ENCODE peak calls at places on chromosomes 11 and 22, in ten cellular contexts. One of them, this sample, is unnamed.

GRCh38 chr11:89491141-89491690 is at the start of gene NOX4:
- DNase-seq in DND-41: no peak
- DNase-seq in MM.1S: no peak
- DNase-seq in neuronal stem cell: peak
- DNase-seq in OCI-LY7: no peak
- DNase-seq in A549: no peak
- DNase-seq in fibroblast of lung: peak
- DNase-seq in PC-9: no peak
- DNase-seq in trophoblast cell: no peak
- DNase-seq in IMR-90: peak
- DNase-seq in this sample: peak

GRCh38 chr22:46746192-46746591 is 8.1 kb upstream of the CERK start:
- DNase-seq in DND-41: no peak
- DNase-seq in MM.1S: no peak
- DNase-seq in neuronal stem cell: no peak
- DNase-seq in OCI-LY7: no peak
- DNase-seq in A549: no peak
- DNase-seq in fibroblast of lung: no peak
- DNase-seq in PC-9: no peak
- DNase-seq in trophoblast cell: no peak
- DNase-seq in IMR-90: no peak
- DNase-seq in this sample: no peak

GRCh38 chr11:85960678-85961077 is 105.5 kb downstream of the CCDC83 start:
- DNase-seq in DND-41: no peak
- DNase-seq in MM.1S: no peak
- DNase-seq in neuronal stem cell: no peak
- DNase-seq in OCI-LY7: no peak
- DNase-seq in A549: no peak
- DNase-seq in fibroblast of lung: no peak
- DNase-seq in PC-9: no peak
- DNase-seq in trophoblast cell: no peak
- DNase-seq in IMR-90: no peak
- DNase-seq in this sample: no peak

GRCh38 chr22:45744442-45744841 is 72.8 kb downstream of the ATXN10 start:
- DNase-seq in DND-41: no peak
- DNase-seq in MM.1S: no peak
- DNase-seq in neuronal stem cell: no peak
- DNase-seq in OCI-LY7: no peak
- DNase-seq in A549: no peak
- DNase-seq in fibroblast of lung: no peak
- DNase-seq in PC-9: no peak
- DNase-seq in trophoblast cell: no peak
- DNase-seq in IMR-90: no peak
- DNase-seq in this sample: no peak

GRCh38 chr11:2580061-2580421 is 119.8 kb downstream of the KCNQ1OT1 start:
- DNase-seq in DND-41: no peak
- DNase-seq in MM.1S: no peak
- DNase-seq in neuronal stem cell: no peak
- DNase-seq in OCI-LY7: no peak
- DNase-seq in A549: no peak
- DNase-seq in fibroblast of lung: no peak
- DNase-seq in PC-9: no peak
- DNase-seq in trophoblast cell: no peak
- DNase-seq in IMR-90: no peak
- DNase-seq in this sample: no peak

GRCh38 chr11:113376156-113376555 is 11.4 kb upstream of the ANKK1 start:
- DNase-seq in DND-41: no peak
- DNase-seq in MM.1S: no peak
- DNase-seq in neuronal stem cell: no peak
- DNase-seq in OCI-LY7: no peak
- DNase-seq in A549: no peak
- DNase-seq in fibroblast of lung: peak
- DNase-seq in PC-9: no peak
- DNase-seq in trophoblast cell: no peak
- DNase-seq in IMR-90: peak
- DNase-seq in this sample: no peak

GRCh38 chr11:830295-831131 is 2.2 kb upstream of the CD151 start:
- DNase-seq in DND-41: peak
- DNase-seq in MM.1S: peak
- DNase-seq in neuronal stem cell: no peak
- DNase-seq in OCI-LY7: peak
- DNase-seq in A549: no peak
- DNase-seq in fibroblast of lung: peak
- DNase-seq in PC-9: no peak
- DNase-seq in trophoblast cell: no peak
- DNase-seq in IMR-90: no peak
- DNase-seq in this sample: peak

GRCh38 chr22:24153353-24153752 is 27.9 kb upstream of the SUSD2 start:
- DNase-seq in DND-41: no peak
- DNase-seq in MM.1S: no peak
- DNase-seq in neuronal stem cell: no peak
- DNase-seq in OCI-LY7: peak
- DNase-seq in A549: no peak
- DNase-seq in fibroblast of lung: peak
- DNase-seq in PC-9: no peak
- DNase-seq in trophoblast cell: no peak
- DNase-seq in IMR-90: peak
- DNase-seq in this sample: peak

GRCh38 chr11:63445720-63446119 is 45.2 kb downstream of the PLAAT5 start:
- DNase-seq in DND-41: no peak
- DNase-seq in MM.1S: no peak
- DNase-seq in neuronal stem cell: no peak
- DNase-seq in OCI-LY7: no peak
- DNase-seq in A549: no peak
- DNase-seq in fibroblast of lung: peak
- DNase-seq in PC-9: no peak
- DNase-seq in trophoblast cell: no peak
- DNase-seq in IMR-90: peak
- DNase-seq in this sample: no peak

GRCh38 chr11:70579376-70579955 is 181.1 kb downstream of the CTTN start:
- DNase-seq in DND-41: no peak
- DNase-seq in MM.1S: no peak
- DNase-seq in neuronal stem cell: no peak
- DNase-seq in OCI-LY7: no peak
- DNase-seq in A549: no peak
- DNase-seq in fibroblast of lung: no peak
- DNase-seq in PC-9: no peak
- DNase-seq in trophoblast cell: no peak
- DNase-seq in IMR-90: no peak
- DNase-seq in this sample: no peak
- H3K4me2 ChIP-seq in DND-41: no peak
- H3K4me2 ChIP-seq in MM.1S: no peak
- H3K4me2 ChIP-seq in neuronal stem cell: no peak
- H3K4me2 ChIP-seq in OCI-LY7: no peak
- H3K4me2 ChIP-seq in A549: no peak
- H3K4me2 ChIP-seq in fibroblast of lung: no peak
- H3K4me2 ChIP-seq in PC-9: no peak
- H3K4me2 ChIP-seq in trophoblast cell: no peak
- H3K4me2 ChIP-seq in IMR-90: no peak
- H3K4me2 ChIP-seq in this sample: no peak

DNA sequence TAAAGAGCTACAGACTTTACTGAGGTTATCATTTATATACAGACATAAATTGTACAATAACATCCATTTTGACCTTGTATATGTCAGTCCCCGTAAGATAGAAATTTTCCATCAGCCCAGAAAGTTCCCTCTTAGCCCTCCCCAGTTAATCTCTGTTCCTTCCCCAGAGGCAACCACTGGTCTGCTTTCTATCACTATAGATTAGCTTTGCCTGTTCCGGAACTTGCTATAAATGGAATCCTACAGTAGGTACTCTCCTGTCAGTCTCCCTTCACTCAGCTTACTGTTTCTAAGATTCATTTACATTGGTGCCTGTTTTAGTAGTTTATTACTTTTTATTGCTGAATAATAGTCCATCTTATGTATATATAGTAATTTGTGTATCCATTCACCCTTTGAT is 54.9 kb downstream of the TSPAN18 start:
- DNase-seq in DND-41: no peak
- DNase-seq in MM.1S: no peak
- DNase-seq in neuronal stem cell: no peak
- DNase-seq in OCI-LY7: no peak
- DNase-seq in A549: no peak
- DNase-seq in fibroblast of lung: no peak
- DNase-seq in PC-9: no peak
- DNase-seq in trophoblast cell: no peak
- DNase-seq in IMR-90: no peak
- DNase-seq in this sample: no peak
- H3K27ac ChIP-seq in DND-41: no peak
- H3K27ac ChIP-seq in MM.1S: no peak
- H3K27ac ChIP-seq in neuronal stem cell: no peak
- H3K27ac ChIP-seq in OCI-LY7: no peak
- H3K27ac ChIP-seq in A549: no peak
- H3K27ac ChIP-seq in fibroblast of lung: no peak
- H3K27ac ChIP-seq in PC-9: no peak
- H3K27ac ChIP-seq in trophoblast cell: no peak
- H3K27ac ChIP-seq in IMR-90: no peak
- H3K27ac ChIP-seq in this sample: peak

GRCh38 chr11:66752148-66752547 is 23.1 kb upstream of the SPTBN2 start:
- DNase-seq in DND-41: no peak
- DNase-seq in MM.1S: no peak
- DNase-seq in neuronal stem cell: no peak
- DNase-seq in OCI-LY7: no peak
- DNase-seq in A549: no peak
- DNase-seq in fibroblast of lung: no peak
- DNase-seq in PC-9: no peak
- DNase-seq in trophoblast cell: no peak
- DNase-seq in IMR-90: no peak
- DNase-seq in this sample: no peak
- H3K4me2 ChIP-seq in DND-41: no peak
- H3K4me2 ChIP-seq in MM.1S: no peak
- H3K4me2 ChIP-seq in neuronal stem cell: no peak
- H3K4me2 ChIP-seq in OCI-LY7: no peak
- H3K4me2 ChIP-seq in A549: no peak
- H3K4me2 ChIP-seq in fibroblast of lung: no peak
- H3K4me2 ChIP-seq in PC-9: no peak
- H3K4me2 ChIP-seq in trophoblast cell: no peak
- H3K4me2 ChIP-seq in IMR-90: no peak
- H3K4me2 ChIP-seq in this sample: no peak

GRCh38 chr11:76614471-76615183 is 55.9 kb downstream of the LRRC32 start:
- DNase-seq in DND-41: no peak
- DNase-seq in MM.1S: no peak
- DNase-seq in neuronal stem cell: no peak
- DNase-seq in OCI-LY7: no peak
- DNase-seq in A549: no peak
- DNase-seq in fibroblast of lung: peak
- DNase-seq in PC-9: no peak
- DNase-seq in trophoblast cell: no peak
- DNase-seq in IMR-90: no peak
- DNase-seq in this sample: no peak
- H3K27ac ChIP-seq in DND-41: no peak
- H3K27ac ChIP-seq in MM.1S: no peak
- H3K27ac ChIP-seq in neuronal stem cell: no peak
- H3K27ac ChIP-seq in OCI-LY7: no peak
- H3K27ac ChIP-seq in A549: no peak
- H3K27ac ChIP-seq in fibroblast of lung: no peak
- H3K27ac ChIP-seq in PC-9: no peak
- H3K27ac ChIP-seq in trophoblast cell: no peak
- H3K27ac ChIP-seq in IMR-90: no peak
- H3K27ac ChIP-seq in this sample: no peak

DNA sequence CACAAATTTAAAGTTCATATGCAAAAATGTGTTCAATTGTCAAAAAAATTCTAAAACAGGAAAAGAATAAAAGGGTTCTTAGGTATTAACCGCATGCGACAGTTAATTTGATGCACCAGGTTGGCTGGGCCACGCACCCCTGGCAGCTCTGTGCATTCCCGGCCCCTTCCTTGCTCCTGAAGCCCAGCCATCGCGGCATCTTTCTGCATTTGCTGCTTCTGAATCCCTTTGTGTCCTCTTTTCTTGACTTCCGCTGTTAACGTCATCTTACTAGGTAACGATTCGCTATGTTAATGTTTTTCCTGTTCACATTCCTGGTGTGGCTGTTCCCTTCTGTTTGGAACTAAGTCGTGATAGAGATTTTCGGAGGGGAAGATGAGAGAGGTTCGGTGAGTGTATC is 7.9 kb upstream of the KLHDC7B start:
- DNase-seq in DND-41: no peak
- DNase-seq in MM.1S: no peak
- DNase-seq in neuronal stem cell: no peak
- DNase-seq in OCI-LY7: no peak
- DNase-seq in A549: no peak
- DNase-seq in fibroblast of lung: no peak
- DNase-seq in PC-9: no peak
- DNase-seq in trophoblast cell: no peak
- DNase-seq in IMR-90: no peak
- DNase-seq in this sample: no peak
- H3K4me2 ChIP-seq in DND-41: no peak
- H3K4me2 ChIP-seq in MM.1S: no peak
- H3K4me2 ChIP-seq in neuronal stem cell: no peak
- H3K4me2 ChIP-seq in OCI-LY7: no peak
- H3K4me2 ChIP-seq in A549: no peak
- H3K4me2 ChIP-seq in fibroblast of lung: no peak
- H3K4me2 ChIP-seq in PC-9: peak
- H3K4me2 ChIP-seq in trophoblast cell: no peak
- H3K4me2 ChIP-seq in IMR-90: no peak
- H3K4me2 ChIP-seq in this sample: no peak

DNA sequence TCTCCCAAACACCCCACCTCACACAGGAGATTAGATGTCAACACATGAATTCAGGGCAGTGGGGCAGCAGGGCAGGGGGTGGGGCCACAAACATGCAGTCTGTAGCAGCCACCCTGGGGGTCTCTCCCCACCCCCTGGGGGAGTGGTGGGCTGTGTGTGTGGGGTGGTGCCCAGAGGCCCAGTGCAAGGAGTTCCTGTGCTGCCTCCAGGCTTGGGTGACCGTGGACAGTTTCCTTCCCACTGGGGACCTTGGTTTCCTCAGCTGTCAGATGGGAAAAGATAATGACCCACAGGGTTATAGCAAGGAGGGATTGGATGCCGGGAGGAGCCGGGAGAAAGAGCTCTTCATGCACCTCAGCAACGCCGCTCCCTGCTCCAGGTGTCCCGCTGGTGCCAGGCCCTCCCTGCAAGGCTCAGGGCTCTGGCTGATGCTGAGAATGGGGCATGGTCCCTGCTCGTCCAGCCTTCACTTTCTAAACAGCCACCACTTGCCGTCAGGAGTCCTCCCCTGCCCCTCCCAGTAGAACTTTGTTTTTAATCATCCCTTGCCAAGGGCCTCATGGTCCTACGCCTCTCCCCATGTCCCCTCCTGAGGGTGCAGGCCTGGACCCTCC is 2.0 kb upstream of the MRGPRF start:
- DNase-seq in DND-41: no peak
- DNase-seq in MM.1S: no peak
- DNase-seq in neuronal stem cell: no peak
- DNase-seq in OCI-LY7: no peak
- DNase-seq in A549: no peak
- DNase-seq in fibroblast of lung: no peak
- DNase-seq in PC-9: no peak
- DNase-seq in trophoblast cell: no peak
- DNase-seq in IMR-90: no peak
- DNase-seq in this sample: no peak
- H3K27ac ChIP-seq in DND-41: no peak
- H3K27ac ChIP-seq in MM.1S: no peak
- H3K27ac ChIP-seq in neuronal stem cell: no peak
- H3K27ac ChIP-seq in OCI-LY7: no peak
- H3K27ac ChIP-seq in A549: no peak
- H3K27ac ChIP-seq in fibroblast of lung: peak
- H3K27ac ChIP-seq in PC-9: no peak
- H3K27ac ChIP-seq in trophoblast cell: no peak
- H3K27ac ChIP-seq in IMR-90: peak
- H3K27ac ChIP-seq in this sample: peak